ENCODE peak calls at places on chromosomes 11 and 22, in four cellular contexts. P, G, V and M are unnamed samples.

GRCh38 chr11:76603202-76603601 is 67.3 kb downstream of the LRRC32 start:
- DNase-seq in P (no peak), G (peak), V (no peak), M (no peak)

GRCh38 chr11:77113382-77114088 is 10.9 kb downstream of the OMP start:
- DNase-seq in P (no peak), G (peak), V (peak), M (no peak)

GRCh38 chr11:36363361-36364272 is 67.5 kb downstream of the PRR5L start:
- DNase-seq in G (peak), V (no peak), P (no peak), M (no peak)

GRCh38 chr22:39130152-39130704 is 22.3 kb downstream of the CBX7 start:
- DNase-seq in G (no peak), V (no peak), P (no peak), M (no peak)

GRCh38 chr22:37456351-37456750 is 29.1 kb upstream of the ELFN2 start:
- DNase-seq in V (no peak), G (no peak), P (no peak), M (no peak)

GRCh38 chr22:19148417-19149046 is 1.6 kb downstream of the GSC2 start:
- DNase-seq in V (no peak), P (no peak), G (no peak), M (no peak)

GRCh38 chr11:104588975-104589374 is 309.3 kb downstream of the CASP12 start:
- DNase-seq in V (no peak), P (no peak), G (no peak), M (no peak)

GRCh38 chr11:8103909-8104308 is 22.9 kb downstream of the TUB start:
- DNase-seq in P (no peak), V (no peak), G (no peak), M (no peak)

GRCh38 chr11:92978226-92979111 is 9.0 kb downstream of the MTNR1B start:
- DNase-seq in P (no peak), V (no peak), G (no peak), M (no peak)

GRCh38 chr22:32660292-32660691 is 141.2 kb upstream of the TIMP3 start:
- DNase-seq in P (no peak), G (peak), V (peak), M (peak)
- TF ChIP-seq SP1 in P (no peak), G (no peak), V (no peak), M (no peak)

DNA sequence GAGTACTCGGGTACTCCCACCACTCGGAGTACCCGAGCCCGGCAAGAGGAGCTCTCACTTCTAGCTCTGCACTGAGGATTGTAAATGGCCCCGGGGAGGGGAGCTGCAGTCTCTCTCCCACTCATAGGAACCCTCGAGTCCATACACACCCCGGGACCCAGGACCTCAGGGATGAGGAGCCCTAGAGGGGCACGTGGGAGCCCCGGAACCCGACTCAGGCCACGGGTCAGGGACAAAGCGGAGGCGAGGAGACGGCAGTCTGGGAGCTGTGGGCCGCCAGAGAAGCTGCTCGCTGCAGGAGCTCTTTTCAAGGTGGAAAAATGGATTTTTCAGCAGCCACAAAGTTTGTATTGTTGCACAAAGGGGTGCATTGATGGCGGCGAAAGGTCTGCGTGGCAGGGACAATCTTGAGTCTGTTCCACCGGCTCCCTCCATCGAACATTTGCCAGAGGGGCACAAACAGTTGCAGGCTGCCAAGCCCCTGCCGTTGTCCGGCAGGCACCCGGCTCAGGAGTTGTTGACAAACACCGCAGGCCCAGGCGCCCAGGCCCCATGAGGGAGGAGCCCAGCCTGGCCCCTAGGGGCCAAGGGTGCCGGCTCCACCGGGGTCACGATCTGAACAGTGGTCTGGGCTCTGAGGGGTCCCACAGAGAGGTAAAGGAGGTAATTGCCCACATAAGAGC is 5.7 kb upstream of the FLI1 start:
- DNase-seq in G (peak), P (no peak), V (no peak), M (no peak)
- TF ChIP-seq EGR1 in G (no peak), P (no peak), V (no peak), M (no peak)

GRCh38 chr11:290621-291231 is 1.8 kb downstream of the PGGHG start:
- DNase-seq in V (no peak), G (no peak), P (no peak), M (no peak)
- TF ChIP-seq SIN3A in V (no peak), G (no peak), P (no peak), M (no peak)

GRCh38 chr22:26323013-26323412 is 106.0 kb upstream of the ASPHD2 start:
- DNase-seq in V (no peak), G (no peak), P (no peak), M (no peak)
- TF ChIP-seq SP1 in V (no peak), G (no peak), P (no peak), M (no peak)

DNA sequence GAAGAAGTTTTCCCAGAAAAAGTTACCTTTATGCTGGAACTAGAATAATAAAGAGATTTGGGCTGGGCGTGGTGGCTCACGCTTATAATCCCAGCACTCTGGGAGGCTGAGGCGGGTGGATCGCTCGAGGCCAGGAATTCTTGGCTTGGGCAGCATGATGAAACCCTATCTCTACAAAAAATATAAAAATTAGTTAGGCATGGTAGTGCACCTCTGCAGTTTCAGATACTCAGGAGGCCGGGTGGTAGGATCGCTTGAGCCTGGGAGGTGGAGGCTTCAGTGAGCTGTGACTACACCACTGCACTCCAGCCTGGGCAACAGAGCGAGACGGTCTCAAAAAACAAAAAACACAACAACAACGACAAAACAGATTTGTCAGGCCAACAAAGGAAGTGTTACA is 119.3 kb upstream of the OR9Q1 start:
- DNase-seq in P (no peak), G (no peak), V (no peak), M (no peak)
- TF ChIP-seq EGR1 in P (no peak), G (no peak), V (no peak), M (no peak)

GRCh38 chr11:46889689-46890475 is 28.5 kb downstream of the LRP4 start:
- DNase-seq in V (peak), P (peak), G (peak), M (peak)
- TF ChIP-seq SIN3A in V (no peak), P (no peak), G (peak), M (no peak)

DNA sequence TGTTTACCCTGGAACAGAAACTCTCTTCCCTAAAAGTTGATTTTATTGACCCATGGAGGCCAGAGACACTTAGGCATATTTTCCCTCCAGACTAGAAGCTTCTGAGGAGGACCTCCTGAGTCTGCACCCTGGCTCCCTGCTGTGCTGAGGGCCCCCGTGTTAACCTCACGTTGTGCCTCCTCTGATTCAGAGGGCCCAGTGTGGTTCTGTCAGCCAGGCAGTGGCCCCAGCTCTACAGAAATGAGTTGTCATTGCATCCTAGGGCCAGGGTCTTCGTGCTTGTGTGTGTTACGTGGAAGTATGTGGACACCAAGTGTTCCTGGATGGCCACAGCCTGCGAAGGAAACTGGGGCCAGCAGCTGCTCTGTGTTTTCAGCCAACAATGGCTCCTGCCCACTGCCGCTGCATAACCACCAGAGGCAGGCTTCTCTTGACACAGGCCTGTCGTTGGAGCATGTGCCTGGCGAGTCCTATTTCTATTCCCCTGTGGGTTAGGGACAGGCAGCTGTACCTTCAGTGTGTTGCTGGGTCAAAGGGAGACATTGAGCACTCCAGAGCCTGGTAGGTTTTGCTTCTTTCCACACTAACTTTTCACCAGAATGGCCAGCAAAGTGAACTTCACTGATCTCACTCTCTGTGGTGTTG is 44.5 kb downstream of the MED15 start:
- DNase-seq in V (no peak), P (no peak), G (no peak), M (no peak)
- TF ChIP-seq SP1 in V (no peak), P (no peak), G (no peak), M (no peak)